ENCODE peak calls at places on chromosomes 4 and X, in four cellular contexts. B is pancreas; E is effector memory CD4-positive, alpha-beta T cell; D is tibial nerve. N is an unnamed sample.

GRCh38 chrX:49171752-49172279 is at the start of gene PLP2:
- DNase-seq in D (no peak), B (peak; percentile 62), E (peak; percentile 62), N (no peak)

GRCh38 chrX:104195489-104196084 is 29.3 kb downstream of the FAM199X start:
- DNase-seq in B (peak; percentile 15), E (no peak), D (no peak), N (no peak)

GRCh38 chr4:169818063-169818679 is 60.4 kb upstream of the HPF1 start:
- DNase-seq in E (no peak), D (no peak), B (no peak), N (no peak)

GRCh38 chr4:185071412-185071811 is 53.1 kb downstream of the HELT start:
- DNase-seq in B (no peak), E (no peak), D (no peak), N (no peak)

GRCh38 chr4:47221721-47222120 is 190.4 kb downstream of the GABRB1 start:
- DNase-seq in B (no peak), E (no peak), D (no peak), N (no peak)

GRCh38 chr4:6963139-6963611 is 53.5 kb downstream of the TBC1D14 start:
- DNase-seq in E (no peak), D (no peak), B (no peak), N (no peak)

GRCh38 chr4:101953949-101954348 is 163.4 kb downstream of the BANK1 start:
- DNase-seq in B (no peak), E (no peak), D (no peak), N (no peak)

GRCh38 chr4:173821031-173821430 is 291.0 kb upstream of the HAND2 start:
- DNase-seq in B (no peak), E (no peak), D (no peak), N (no peak)

GRCh38 chrX:5898463-5898862 is 330.2 kb downstream of the NLGN4X start:
- DNase-seq in B (no peak), E (no peak), D (no peak), N (no peak)

GRCh38 chr4:8722556-8722955 is 130.0 kb downstream of the CPZ start:
- DNase-seq in D (peak; percentile 5), B (no peak), E (no peak), N (no peak)

GRCh38 chr4:8721621-8722020 is 129.1 kb downstream of the CPZ start:
- DNase-seq in B (no peak), D (no peak), E (no peak), N (no peak)

GRCh38 chr4:8724436-8725070 is 132.0 kb downstream of the CPZ start:
- DNase-seq in D (peak; percentile 6), B (no peak), E (no peak), N (no peak)

GRCh38 chr4:8725071-8725841 is 132.7 kb downstream of the CPZ start:
- DNase-seq in E (no peak), D (peak; percentile 6), B (no peak), N (no peak)

GRCh38 chr4:8723222-8723980 is 130.8 kb downstream of the CPZ start:
- DNase-seq in D (no peak), B (no peak), E (no peak), N (no peak)
- H3K27me3 ChIP-seq in D (no peaks in the 10 kb centered on the region), B (no peaks in the 10 kb centered on the region), E (no peaks in the 10 kb centered on the region), N (no peaks in the 10 kb centered on the region)

GRCh38 chr4:172040766-172041165 is 227.6 kb downstream of the GALNTL6 start:
- DNase-seq in D (no peak), B (no peak), E (no peak), N (no peak)
- H3K27me3 ChIP-seq in D (no peaks in the 10 kb centered on the region), B (no peaks in the 10 kb centered on the region), E (no peaks in the 10 kb centered on the region), N (no peaks in the 10 kb centered on the region)

GRCh38 chrX:71378752-71379151 is 12.6 kb downstream of the TAF1 start:
- DNase-seq in B (no peak), D (no peak), E (no peak), N (no peak)
- H3K27me3 ChIP-seq in B (no peaks in the 10 kb centered on the region), D (no peaks in the 10 kb centered on the region), E (no peaks in the 10 kb centered on the region), N (no peaks in the 10 kb centered on the region)

GRCh38 chrX:128543114-128543513 is 490.9 kb upstream of the ACTRT1 start:
- DNase-seq in D (no peak), B (no peak), E (no peak), N (no peak)
- H3K27me3 ChIP-seq in D (no peaks in the 10 kb centered on the region), B (no peaks in the 10 kb centered on the region), E (no peaks in the 10 kb centered on the region), N (no peaks in the 10 kb centered on the region)

DNA sequence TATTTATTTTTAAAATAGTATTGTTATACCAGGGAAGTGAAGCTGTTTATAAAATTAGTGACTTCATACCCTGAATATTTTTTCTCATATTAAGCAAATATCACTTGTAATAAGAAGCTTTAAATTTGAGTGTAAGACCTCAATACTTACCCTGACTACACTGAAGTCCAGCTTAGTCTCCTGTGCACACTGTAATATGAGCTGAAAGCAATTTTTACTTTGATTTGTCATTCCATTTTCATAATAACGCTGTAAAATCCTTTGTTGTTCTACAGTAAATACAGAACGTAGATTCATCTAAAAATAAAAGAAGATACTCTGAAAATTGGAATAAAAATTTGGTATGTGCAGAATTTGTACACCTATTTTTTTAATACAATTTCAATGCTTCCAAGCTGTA is 27.2 kb downstream of the HDX start:
- DNase-seq in E (no peak), D (no peak), B (no peak), N (no peak)
- H3K27me3 ChIP-seq in E (no peaks in the 10 kb centered on the region), D (no peaks in the 10 kb centered on the region), B (no peaks in the 10 kb centered on the region), N (no peaks in the 10 kb centered on the region)

DNA sequence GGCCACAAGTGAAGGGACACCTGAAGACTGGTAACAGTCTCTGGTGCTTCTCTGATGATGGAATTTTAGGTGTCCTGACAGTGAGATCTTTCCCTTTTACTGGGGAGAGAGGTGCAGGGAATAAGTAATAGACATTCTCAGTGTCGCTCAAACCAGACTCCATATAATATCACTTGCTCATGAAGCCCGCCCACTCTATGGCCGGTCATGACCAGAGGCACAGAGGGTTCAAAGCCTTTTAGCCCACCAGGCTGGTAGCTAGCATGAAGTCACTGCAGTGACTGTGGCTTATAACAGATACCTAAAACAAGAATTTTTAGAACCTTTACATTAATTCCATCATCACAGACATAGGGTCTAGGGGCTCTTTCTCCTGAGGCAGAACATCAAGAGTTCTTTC is 2.9 kb downstream of the CD40LG start:
- DNase-seq in E (no peak), B (no peak), D (no peak), N (no peak)
- H3K27me3 ChIP-seq in E (no peaks in the 10 kb centered on the region), B (no peaks in the 10 kb centered on the region), D (no peaks in the 10 kb centered on the region), N (no peaks in the 10 kb centered on the region)

DNA sequence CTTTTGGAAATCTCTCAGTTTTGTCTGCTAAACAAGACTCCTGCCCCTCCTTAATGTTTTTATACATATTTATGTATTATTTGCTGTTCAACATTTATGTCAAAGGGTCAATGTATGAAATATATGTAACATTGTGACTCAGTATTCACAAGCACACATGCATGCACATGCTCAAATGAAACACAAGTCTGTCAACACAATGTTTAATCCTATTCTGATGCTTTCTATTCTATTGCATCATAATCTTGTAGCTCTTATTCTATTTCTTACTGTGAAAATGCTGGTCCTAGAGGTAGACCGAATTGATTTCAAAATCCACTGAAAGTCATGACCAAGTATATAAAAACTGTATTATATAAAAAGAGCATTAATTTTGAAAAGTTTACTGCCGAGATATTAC is 1463.3 kb downstream of the C4orf33 start:
- DNase-seq in B (no peak), D (no peak), E (no peak), N (no peak)
- H3K27me3 ChIP-seq in B (no peaks in the 10 kb centered on the region), D (no peaks in the 10 kb centered on the region), E (no peaks in the 10 kb centered on the region), N (no peaks in the 10 kb centered on the region)

GRCh38 chrX:72477787-72478186 is 94.9 kb downstream of the HDAC8 start:
- DNase-seq in B (no peak), E (no peak), D (no peak), N (no peak)

GRCh38 chrX:72478351-72478750 is 94.3 kb downstream of the HDAC8 start:
- DNase-seq in B (no peak), D (no peak), E (no peak), N (no peak)

GRCh38 chrX:72475952-72476668 is 96.5 kb downstream of the HDAC8 start:
- DNase-seq in E (no peak), D (no peak), B (no peak), N (no peak)

GRCh38 chrX:72479324-72480274 is 93.0 kb downstream of the HDAC8 start:
- DNase-seq in D (no peak), E (no peak), B (no peak), N (no peak)

DNA sequence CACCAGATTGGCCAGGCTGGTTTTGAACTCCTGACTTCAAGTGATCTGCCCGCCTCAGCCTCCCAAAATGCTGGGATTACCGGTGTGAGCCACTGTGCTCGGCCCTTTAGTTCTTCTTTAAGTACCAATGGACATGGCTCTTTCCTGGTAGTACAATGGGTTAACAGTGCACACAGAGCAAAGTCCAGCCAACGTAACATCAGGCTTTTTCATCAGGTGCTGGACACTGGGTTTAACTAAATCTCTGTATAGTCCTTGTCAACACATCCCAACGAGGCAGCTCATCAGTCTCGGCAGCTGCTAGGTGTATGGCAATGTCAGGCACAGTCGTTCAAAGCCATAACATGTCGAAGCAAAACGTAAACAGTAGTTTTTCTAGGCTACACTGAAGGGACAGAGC is 93.8 kb downstream of the HDAC8 start:
- DNase-seq in D (no peak), B (no peak), E (no peak), N (no peak)
- H3K27me3 ChIP-seq in D (no peaks in the 10 kb centered on the region), B (no peaks in the 10 kb centered on the region), E (no peaks in the 10 kb centered on the region), N (no peaks in the 10 kb centered on the region)

DNA sequence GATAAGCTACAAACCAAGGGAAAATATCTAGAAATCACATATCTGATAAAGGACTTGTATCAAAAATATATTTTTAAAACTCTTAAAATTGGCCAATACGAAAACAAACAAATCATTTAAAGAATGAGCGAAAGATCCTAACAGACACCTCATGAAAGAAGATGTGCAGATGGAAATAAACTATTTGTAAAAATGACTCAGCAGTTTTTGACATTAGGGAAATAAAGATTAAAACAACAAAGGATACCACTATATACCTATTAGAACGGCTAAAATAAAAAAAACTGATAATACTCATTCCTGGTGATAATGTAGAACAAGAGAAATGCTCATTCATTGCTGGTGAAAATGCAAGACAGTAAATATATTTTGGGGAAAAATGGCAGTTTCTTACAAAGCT is 506.4 kb downstream of the KLHL4 start:
- DNase-seq in E (no peak), D (no peak), B (no peak), N (no peak)
- H3K27me3 ChIP-seq in E (no peaks in the 10 kb centered on the region), D (no peaks in the 10 kb centered on the region), B (no peaks in the 10 kb centered on the region), N (no peaks in the 10 kb centered on the region)

GRCh38 chr4:30904161-30904560 is 184.0 kb downstream of the PCDH7 start:
- DNase-seq in B (no peak), D (no peak), E (no peak), N (no peak)

GRCh38 chr4:30904593-30904992 is 184.4 kb downstream of the PCDH7 start:
- DNase-seq in B (no peak), E (no peak), D (no peak), N (no peak)

GRCh38 chr4:30903493-30903892 is 183.3 kb downstream of the PCDH7 start:
- DNase-seq in D (no peak), B (no peak), E (no peak), N (no peak)

DNA sequence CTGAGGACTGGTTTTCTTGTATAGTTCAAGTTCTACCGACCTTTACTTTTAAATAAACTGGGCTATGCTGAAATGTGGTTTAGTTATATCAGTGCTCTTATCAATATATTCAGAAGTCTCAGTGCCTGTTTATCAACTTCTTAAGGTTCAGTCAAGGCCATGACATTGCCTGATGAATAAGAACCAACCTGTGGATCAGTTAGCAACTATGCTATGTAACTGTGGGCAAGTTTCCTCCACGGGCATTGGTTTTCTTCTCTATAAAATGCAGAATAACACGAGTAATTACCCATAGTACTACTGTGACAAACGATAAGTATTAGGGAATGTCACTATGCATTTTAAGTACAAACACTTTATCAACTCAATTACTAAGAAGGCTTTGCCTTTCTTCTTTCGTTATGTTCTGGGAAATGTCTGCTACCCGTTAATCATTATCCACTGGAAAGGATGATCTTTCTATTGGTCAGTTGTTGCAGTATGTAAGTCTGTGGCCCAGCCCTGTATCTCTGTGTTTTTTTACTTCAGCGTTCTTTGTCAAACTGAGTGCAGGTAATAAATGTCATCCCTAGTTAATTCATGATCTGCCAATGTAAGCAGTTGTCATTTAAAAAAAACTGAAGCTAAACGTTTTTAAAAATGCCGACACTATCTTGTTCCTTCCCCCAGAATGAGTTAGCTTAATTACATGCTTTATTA is 181.8 kb downstream of the PCDH7 start:
- DNase-seq in E (no peak), B (no peak), D (no peak), N (no peak)
- H3K27me3 ChIP-seq in E (no peaks in the 10 kb centered on the region), B (no peaks in the 10 kb centered on the region), D (no peaks in the 10 kb centered on the region), N (no peaks in the 10 kb centered on the region)